ENCODE peak calls at places on chromosome 5, in six cellular contexts. W is pancreas; Z is left ventricle myocardium inferior; H is Caco-2; B is mucosa of descending colon; L is CD8-positive, alpha-beta T cell. V is an unnamed sample.

GRCh38 chr5:162496080-162496808 is 428.7 kb downstream of the GABRG2 start:
- DNase-seq in W (no peak), Z (no peak), H (no peak), B (no peak), L (no peak), V (no peak)

GRCh38 chr5:132546108-132546507 is 2.8 kb upstream of the IL5 start:
- DNase-seq in W (no peak), Z (no peak), H (no peak), B (no peak), L (no peak), V (no peak)

GRCh38 chr5:98929982-98930355 is 1.2 kb upstream of the CHD1 start:
- DNase-seq in W (no peak), Z (no peak), H (no peak), B (peak; percentile 44), L (no peak), V (no peak)

GRCh38 chr5:149378241-149378805 is 769 bp downstream of the IL17B start:
- DNase-seq in W (no peak), Z (no peak), H (no peak), B (no peak), L (no peak), V (no peak)

GRCh38 chr5:112923148-112923917 is 1.3 kb upstream of the REEP5 start:
- DNase-seq in W (no peak), Z (no peak), H (no peak), B (no peak), L (peak; percentile 67), V (no peak)

GRCh38 chr5:34016243-34016642 is 8.4 kb upstream of the AMACR start:
- DNase-seq in W (no peak), Z (no peak), H (no peak), B (no peak), L (no peak), V (no peak)

GRCh38 chr5:117204404-117204803 is 629.8 kb upstream of the SEMA6A start:
- DNase-seq in W (no peak), Z (no peak), H (no peak), B (no peak), L (no peak), V (no peak)

GRCh38 chr5:143008809-143009521 is 238.8 kb downstream of the ARHGAP26 start:
- DNase-seq in W (no peak), Z (no peak), H (no peak), B (no peak), L (peak; percentile 59), V (peak; percentile 88)

GRCh38 chr5:14615365-14615764 is 33.8 kb downstream of the OTULINL start:
- DNase-seq in W (no peak), Z (no peak), H (no peak), B (no peak), L (no peak), V (no peak)

GRCh38 chr5:14268236-14268701 is 125.1 kb downstream of the TRIO start:
- DNase-seq in W (no peak), Z (no peak), H (peak; percentile 62), B (no peak), L (no peak), V (peak; percentile 81)

GRCh38 chr5:21152611-21153010 is 1164.6 kb upstream of the CDH18 start:
- DNase-seq in W (no peak), Z (no peak), H (no peak), B (no peak), L (no peak), V (no peak)

GRCh38 chr5:181052928-181053759 is 13.1 kb downstream of the BTNL9 start:
- DNase-seq in W (peak; percentile 71), Z (no peak), H (no peak), B (peak; percentile 45), L (no peak), V (peak; percentile 25)

GRCh38 chr5:72508241-72509170 is 1.3 kb upstream of the ZNF366 start:
- DNase-seq in W (no peak), Z (no peak), H (no peak), B (no peak), L (no peak), V (no peak)

GRCh38 chr5:219492-219891 is 1.4 kb downstream of the SDHA start:
- DNase-seq in W (no peak), Z (no peak), H (no peak), B (no peak), L (no peak), V (peak; percentile 23)

GRCh38 chr5:149913449-149914419 is 30.9 kb downstream of the PDE6A start:
- DNase-seq in W (no peak), Z (no peak), H (no peak), B (no peak), L (no peak), V (no peak)

GRCh38 chr5:100777680-100778281 is 125.3 kb downstream of the ST8SIA4 start:
- DNase-seq in W (no peak), Z (no peak), H (no peak), B (no peak), L (no peak), V (peak; percentile 85)

GRCh38 chr5:100779669-100780375 is 123.3 kb downstream of the ST8SIA4 start:
- DNase-seq in W (no peak), Z (no peak), H (no peak), B (no peak), L (no peak), V (no peak)

GRCh38 chr5:100776244-100776643 is 126.8 kb downstream of the ST8SIA4 start:
- DNase-seq in W (no peak), Z (no peak), H (no peak), B (no peak), L (no peak), V (no peak)

DNA sequence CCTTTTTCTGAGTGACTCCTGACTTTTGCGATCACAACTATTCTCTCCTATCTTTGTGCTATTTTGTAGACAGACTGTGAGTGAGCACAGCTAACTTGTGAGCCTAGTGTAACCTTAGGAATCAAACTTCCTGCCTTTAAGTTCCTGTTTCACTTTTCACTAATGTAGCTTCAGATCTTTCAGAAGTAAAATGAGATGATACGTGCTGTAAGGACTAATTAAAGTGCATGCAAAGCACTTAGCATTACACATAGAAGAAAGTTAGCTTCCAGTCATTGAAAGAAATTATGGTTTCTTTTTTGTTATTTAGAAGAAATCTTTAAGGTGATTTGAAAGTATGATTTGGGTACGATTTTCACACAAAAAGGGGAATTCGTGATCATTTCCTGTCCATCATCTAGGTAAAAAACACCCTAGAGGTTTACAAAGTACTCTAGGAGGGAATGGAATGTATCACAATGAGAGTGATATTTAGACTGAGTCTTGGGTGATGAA is 122.7 kb downstream of the ST8SIA4 start:
- DNase-seq in W (no peak), Z (no peak), H (no peak), B (no peak), L (no peak), V (no peak)
- H3K4me3 ChIP-seq in W (no peak overlapping the region), Z (peak overlapping the region; percentile 5), H (no peak overlapping the region), B (no peak overlapping the region), L (peak overlapping the region; percentile 39), V (no peak overlapping the region)

GRCh38 chr5:135249658-135250057 is 149.4 kb downstream of the MACROH2A1 start:
- DNase-seq in W (no peak), Z (no peak), H (peak; percentile 15), B (no peak), L (peak; percentile 27), V (peak; percentile 33)

GRCh38 chr5:135245521-135246499 is 153.2 kb downstream of the MACROH2A1 start:
- DNase-seq in W (no peak), Z (no peak), H (peak; percentile 22), B (no peak), L (peak; percentile 41), V (peak; percentile 81)

GRCh38 chr5:135246605-135246922 is 152.5 kb downstream of the MACROH2A1 start:
- DNase-seq in W (no peak), Z (no peak), H (peak; percentile 25), B (no peak), L (peak; percentile 40), V (no peak)

GRCh38 chr5:135248801-135249231 is 150.2 kb downstream of the MACROH2A1 start:
- DNase-seq in W (no peak), Z (no peak), H (peak; percentile 21), B (no peak), L (peak; percentile 35), V (no peak)

GRCh38 chr5:135246923-135247795 is 151.9 kb downstream of the MACROH2A1 start:
- DNase-seq in W (no peak), Z (no peak), H (peak; percentile 37), B (no peak), L (peak; percentile 39), V (peak; percentile 92)
- TF ChIP-seq CTCF in W (no peak), Z (no peak), H (no peak), B (no peak), L (no peak), V (no peak)

GRCh38 chr5:173340984-173341383 is 12.8 kb upstream of the STC2 start:
- DNase-seq in W (no peak), Z (no peak), H (no peak), B (no peak), L (no peak), V (no peak)
- H3K4me3 ChIP-seq in W (no peak overlapping the region), Z (no peak overlapping the region), H (no peak overlapping the region), B (no peak overlapping the region), L (no peak overlapping the region), V (no peak overlapping the region)

GRCh38 chr5:44797723-44798122 is 11.0 kb upstream of the MRPS30 start:
- DNase-seq in W (no peak), Z (no peak), H (no peak), B (no peak), L (no peak), V (no peak)

GRCh38 chr5:44795496-44795895 is 13.3 kb upstream of the MRPS30 start:
- DNase-seq in W (no peak), Z (no peak), H (no peak), B (no peak), L (no peak), V (no peak)

DNA sequence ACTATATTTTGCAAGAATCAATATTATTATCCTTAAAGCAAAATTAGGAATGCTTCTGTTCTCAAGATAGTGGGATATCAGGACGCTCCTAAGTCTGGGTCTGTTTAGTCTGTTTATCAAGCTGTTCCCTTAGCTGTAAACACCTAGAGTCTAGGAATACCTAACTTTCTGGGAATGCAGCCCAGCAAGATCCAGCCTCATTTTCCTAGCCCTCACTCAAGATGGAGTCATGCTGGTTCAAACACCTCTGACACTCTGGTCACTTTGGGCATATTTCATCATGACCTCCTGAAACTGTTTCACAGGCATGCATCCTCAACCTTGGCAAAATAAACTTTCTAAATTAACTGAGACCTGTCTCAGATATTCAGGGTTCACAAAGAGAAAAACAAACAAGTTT is 14.4 kb upstream of the MRPS30 start:
- DNase-seq in W (no peak), Z (no peak), H (no peak), B (no peak), L (no peak), V (no peak)
- TF ChIP-seq CTCF in W (no peak), Z (no peak), H (no peak), B (no peak), L (no peak), V (no peak)

DNA sequence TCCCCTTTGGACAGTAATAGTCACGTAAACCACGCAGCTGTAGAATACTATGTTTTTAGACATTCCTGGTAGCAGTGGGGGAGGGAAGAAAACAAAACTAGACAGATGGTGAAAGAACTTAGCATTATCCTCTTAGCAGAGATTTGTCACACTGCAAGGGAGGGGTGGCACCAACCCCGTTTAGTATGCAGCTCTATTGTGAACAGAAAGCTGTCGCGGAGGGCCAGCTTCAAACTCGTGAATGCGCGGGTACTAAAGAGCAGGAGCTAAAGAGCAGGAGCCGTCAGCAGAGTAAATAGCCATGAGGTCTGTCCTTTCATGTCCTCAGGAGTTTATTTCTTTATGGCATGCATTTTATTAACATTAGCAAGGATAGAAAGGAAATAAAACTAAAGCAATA is 141.9 kb upstream of the SLC12A2 start:
- DNase-seq in W (no peak), Z (no peak), H (no peak), B (peak; percentile 62), L (no peak), V (peak; percentile 40)
- H3K4me3 ChIP-seq in W (no peak overlapping the region), Z (peak overlapping the region; percentile 7), H (no peak overlapping the region), B (no peak overlapping the region), L (no peak overlapping the region), V (no peak overlapping the region)

GRCh38 chr5:61641748-61642565 is 309.9 kb downstream of the ZSWIM6 start:
- DNase-seq in W (no peak), Z (no peak), H (no peak), B (no peak), L (no peak), V (peak; percentile 29)
- TF ChIP-seq CTCF in W (no peak), Z (peak; percentile 35), H (peak; percentile 25), B (no peak), L (no peak), V (peak; percentile 24)

V was measured in foreskin fibroblast.